ENCODE peak calls at places on chromosomes 11 and 22, in five cellular contexts. K, Q, L, C and Y are unnamed samples.

GRCh38 chr11:126573325-126574076 is 218.0 kb downstream of the ST3GAL4 start:
- DNase-seq in C (no peak), K (no peak), Q (no peak), L (no peak), Y (peak)

GRCh38 chr11:19326499-19326898 is 85.8 kb upstream of the E2F8 start:
- DNase-seq in K (no peak), Q (no peak), L (no peak), C (peak), Y (no peak)

GRCh38 chr11:75474878-75475766 is 42.1 kb upstream of the KLHL35 start:
- DNase-seq in C (peak), K (peak), L (peak), Q (peak), Y (peak)

GRCh38 chr11:34915136-34916013 is 804 bp downstream of the APIP start:
- DNase-seq in Q (no peak), K (no peak), L (peak), C (peak), Y (peak)

GRCh38 chr11:1866776-1867175 is 13.9 kb downstream of the LSP1 start:
- DNase-seq in L (no peak), C (no peak), Q (no peak), K (peak), Y (no peak)

GRCh38 chr11:107590460-107591097 is 368 bp upstream of the ELMOD1 start:
- DNase-seq in K (no peak), L (no peak), C (no peak), Q (no peak), Y (no peak)

GRCh38 chr11:122306776-122307479 is 190.9 kb upstream of the BLID start:
- DNase-seq in Q (no peak), C (no peak), L (no peak), K (no peak), Y (no peak)

GRCh38 chr11:313787-314547 is at the start of gene IFITM1:
- DNase-seq in K (no peak), L (peak), C (peak), Q (no peak), Y (peak)

GRCh38 chr11:71252782-71253730 is 679 bp upstream of the SHANK2 start:
- DNase-seq in Q (peak), K (no peak), L (peak), C (peak), Y (no peak)

GRCh38 chr11:19777342-19778102 is 64.9 kb downstream of the NAV2 start:
- DNase-seq in C (peak), K (no peak), L (no peak), Q (peak), Y (no peak)

GRCh38 chr11:488579-488978 is 18.5 kb downstream of the RNH1 start:
- DNase-seq in Q (no peak), C (no peak), K (no peak), L (no peak), Y (no peak)

GRCh38 chr22:28497188-28497587 is 182.5 kb downstream of the TTC28 start:
- DNase-seq in Q (no peak), K (no peak), L (no peak), C (peak), Y (no peak)

GRCh38 chr11:113329725-113330124 is 15.3 kb downstream of the TTC12 start:
- DNase-seq in C (no peak), Q (no peak), K (no peak), L (no peak), Y (no peak)

GRCh38 chr22:50399751-50400331 is 56.7 kb downstream of the PPP6R2 start:
- DNase-seq in Q (peak), C (no peak), L (peak), K (peak), Y (peak)

GRCh38 chr11:13283636-13284035 is 6.0 kb downstream of the BMAL1 start:
- DNase-seq in Q (no peak), L (no peak), C (no peak), K (no peak), Y (no peak)

GRCh38 chr11:10288316-10288715 is 5.7 kb downstream of the SBF2 start:
- DNase-seq in Q (no peak), K (no peak), C (no peak), L (no peak), Y (no peak)

GRCh38 chr11:86608251-86608799 is 64.1 kb downstream of the ME3 start:
- DNase-seq in C (peak), Q (peak), L (peak), K (peak), Y (peak)

GRCh38 chr22:49080631-49081030 is 747.0 kb downstream of the BRD1 start:
- DNase-seq in C (no peak), Q (no peak), L (no peak), K (no peak), Y (no peak)

GRCh38 chr22:39748877-39749276 is 144.7 kb downstream of the ENTHD1 start:
- DNase-seq in K (no peak), L (no peak), C (peak), Q (no peak), Y (no peak)

GRCh38 chr11:77699425-77699824 is 61.8 kb upstream of the CLNS1A start:
- DNase-seq in K (no peak), C (no peak), L (no peak), Q (no peak), Y (no peak)

GRCh38 chr11:77698896-77699295 is 61.3 kb upstream of the CLNS1A start:
- DNase-seq in Q (no peak), K (no peak), L (no peak), C (no peak), Y (no peak)

GRCh38 chr11:77705195-77705876 is 67.7 kb upstream of the CLNS1A start:
- DNase-seq in K (no peak), L (no peak), C (peak), Q (peak), Y (peak)

GRCh38 chr11:77705877-77706579 is 68.4 kb upstream of the CLNS1A start:
- DNase-seq in K (no peak), L (no peak), Q (no peak), C (no peak), Y (no peak)

GRCh38 chr11:77704029-77704428 is 66.4 kb upstream of the CLNS1A start:
- DNase-seq in C (no peak), L (no peak), Q (no peak), K (no peak), Y (no peak)
- H3K4me3 ChIP-seq in C (no peak), L (no peak), Q (no peak), K (no peak), Y (no peak)

GRCh38 chr22:21736084-21736642 is 569 bp upstream of the YPEL1 start:
- DNase-seq in L (no peak), Q (no peak), K (no peak), C (no peak), Y (no peak)

GRCh38 chr22:21736948-21737347 is 1.4 kb upstream of the YPEL1 start:
- DNase-seq in Q (no peak), L (no peak), K (no peak), C (no peak), Y (no peak)

GRCh38 chr22:21738081-21738480 is 2.5 kb upstream of the YPEL1 start:
- DNase-seq in C (no peak), L (no peak), Q (no peak), K (no peak), Y (no peak)

GRCh38 chr22:21734540-21735197 is 925 bp downstream of the YPEL1 start:
- DNase-seq in L (no peak), K (no peak), Q (no peak), C (no peak), Y (peak)

DNA sequence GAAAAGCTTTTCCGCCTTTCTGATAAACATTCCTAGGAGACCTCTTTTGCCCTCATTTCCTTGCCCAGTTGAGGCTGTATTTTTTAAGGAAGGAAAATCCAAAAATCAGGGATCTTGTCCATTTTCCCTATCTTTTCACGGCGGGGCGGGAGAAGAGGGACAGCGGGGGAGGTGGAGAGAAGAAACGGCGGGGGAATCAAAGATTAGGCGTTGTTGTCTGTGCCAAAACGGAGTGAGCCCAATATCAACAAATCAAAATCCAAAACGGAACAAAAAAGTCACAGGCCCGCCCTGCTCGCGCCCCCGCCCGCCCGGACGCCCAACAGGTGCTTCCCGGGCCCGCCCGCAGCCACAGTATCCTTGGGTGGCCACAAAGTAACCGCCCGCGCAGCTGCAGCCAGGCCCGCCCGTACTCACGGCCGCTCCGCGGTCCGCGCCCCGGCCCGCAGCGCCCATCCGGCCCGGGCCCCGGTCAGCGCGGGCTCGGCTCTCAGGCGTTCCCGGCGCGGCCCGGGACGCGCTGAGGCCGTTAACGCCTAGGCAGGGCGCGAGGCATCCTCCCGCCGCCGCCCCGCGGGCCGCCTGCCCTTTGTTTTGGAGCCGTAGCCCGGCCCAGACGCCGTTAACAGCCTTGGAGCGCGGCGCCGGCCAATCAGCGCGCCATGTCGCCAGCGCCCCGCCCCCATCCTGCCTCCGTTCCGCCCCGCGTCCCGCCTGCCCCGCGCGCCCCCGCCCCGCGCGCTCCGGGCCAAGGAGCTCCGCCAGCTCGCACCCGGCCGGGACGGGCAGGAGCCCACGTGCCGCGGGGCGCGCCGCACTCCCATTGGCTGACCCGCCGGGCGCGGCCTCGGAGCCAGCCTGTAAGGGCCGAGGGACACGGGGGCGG is at the start of gene YPEL1:
- DNase-seq in C (peak), K (peak), L (peak), Q (peak), Y (peak)
- TF ChIP-seq POLR2A in C (peak), K (peak), L (peak), Q (peak), Y (peak)

DNA sequence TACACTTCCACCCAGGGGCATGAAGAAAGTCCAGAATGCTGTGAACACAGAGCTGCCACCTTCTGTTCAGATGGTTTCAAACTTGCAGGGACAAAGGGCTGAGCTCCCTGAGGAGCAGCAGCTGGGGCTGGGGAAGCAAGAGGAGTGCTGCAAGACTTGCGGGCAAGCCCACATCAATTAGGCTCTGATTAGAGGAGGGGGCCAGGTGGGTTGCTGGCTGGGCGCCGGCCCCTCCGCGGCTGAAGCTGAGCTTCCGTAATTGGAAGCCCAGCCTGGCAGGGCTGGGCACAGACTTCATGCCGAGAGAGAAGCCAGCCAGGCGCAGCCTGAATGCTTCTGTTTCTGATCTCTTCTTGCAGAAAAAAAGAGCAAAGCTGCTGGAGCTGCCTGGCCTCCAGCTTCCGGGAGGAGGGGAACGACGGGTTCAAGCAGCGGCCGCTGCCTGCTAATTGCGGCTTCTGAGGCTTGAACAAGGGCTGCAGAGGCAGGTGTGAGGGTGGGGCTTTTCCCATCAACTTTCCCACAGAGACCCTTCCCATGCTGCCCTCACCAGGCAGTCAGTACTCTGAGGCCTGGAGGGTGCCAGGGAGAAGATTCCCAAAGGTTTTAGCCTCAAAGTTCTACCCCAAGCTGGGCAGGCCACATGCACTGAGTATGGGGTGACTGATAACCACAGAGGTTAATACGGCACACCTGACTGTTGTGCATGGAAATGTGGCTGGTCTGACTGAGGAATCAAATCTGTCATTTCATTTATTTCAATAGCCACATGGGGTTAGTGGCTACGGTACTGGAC is 91.1 kb upstream of the LMO1 start:
- DNase-seq in L (peak), K (no peak), C (no peak), Q (peak), Y (peak)
- TF ChIP-seq CTCF in L (no peak), K (no peak), C (no peak), Q (no peak), Y (no peak)

GRCh38 chr11:118908931-118909618 is 16.7 kb downstream of the BCL9L start:
- DNase-seq in Q (peak), C (peak), K (peak), L (peak), Y (no peak)
- H3K4me3 ChIP-seq in Q (peak), C (peak), K (peak), L (no peak), Y (no peak)

GRCh38 chr22:45424241-45424731 is 10.8 kb downstream of the RIBC2 start:
- DNase-seq in Q (no peak), C (no peak), K (peak), L (peak), Y (peak)

GRCh38 chr22:45420539-45420938 is 7.0 kb downstream of the RIBC2 start:
- DNase-seq in L (no peak), C (no peak), K (no peak), Q (no peak), Y (no peak)

GRCh38 chr22:45421349-45422057 is 8.0 kb downstream of the RIBC2 start:
- DNase-seq in L (no peak), Q (no peak), K (no peak), C (no peak), Y (peak)

GRCh38 chr22:45423524-45423923 is 10.0 kb downstream of the RIBC2 start:
- DNase-seq in Q (no peak), K (no peak), L (no peak), C (no peak), Y (no peak)

GRCh38 chr22:45422237-45422983 is 8.9 kb downstream of the RIBC2 start:
- DNase-seq in Q (no peak), C (no peak), K (no peak), L (no peak), Y (no peak)
- TF ChIP-seq POLR2A in Q (no peak), C (no peak), K (no peak), L (no peak), Y (no peak)

GRCh38 chr11:57458410-57459111 is 1.8 kb upstream of the RTN4RL2 start:
- DNase-seq in Q (peak), L (peak), C (peak), K (peak), Y (peak)

GRCh38 chr11:57461841-57462489 is 1.6 kb downstream of the RTN4RL2 start:
- DNase-seq in K (no peak), Q (no peak), C (no peak), L (no peak), Y (no peak)

GRCh38 chr11:57460756-57461749 is 725 bp downstream of the RTN4RL2 start:
- DNase-seq in Q (no peak), L (no peak), K (no peak), C (no peak), Y (no peak)

GRCh38 chr11:57459112-57460016 is 964 bp upstream of the RTN4RL2 start:
- DNase-seq in L (no peak), C (peak), Q (peak), K (no peak), Y (peak)

DNA sequence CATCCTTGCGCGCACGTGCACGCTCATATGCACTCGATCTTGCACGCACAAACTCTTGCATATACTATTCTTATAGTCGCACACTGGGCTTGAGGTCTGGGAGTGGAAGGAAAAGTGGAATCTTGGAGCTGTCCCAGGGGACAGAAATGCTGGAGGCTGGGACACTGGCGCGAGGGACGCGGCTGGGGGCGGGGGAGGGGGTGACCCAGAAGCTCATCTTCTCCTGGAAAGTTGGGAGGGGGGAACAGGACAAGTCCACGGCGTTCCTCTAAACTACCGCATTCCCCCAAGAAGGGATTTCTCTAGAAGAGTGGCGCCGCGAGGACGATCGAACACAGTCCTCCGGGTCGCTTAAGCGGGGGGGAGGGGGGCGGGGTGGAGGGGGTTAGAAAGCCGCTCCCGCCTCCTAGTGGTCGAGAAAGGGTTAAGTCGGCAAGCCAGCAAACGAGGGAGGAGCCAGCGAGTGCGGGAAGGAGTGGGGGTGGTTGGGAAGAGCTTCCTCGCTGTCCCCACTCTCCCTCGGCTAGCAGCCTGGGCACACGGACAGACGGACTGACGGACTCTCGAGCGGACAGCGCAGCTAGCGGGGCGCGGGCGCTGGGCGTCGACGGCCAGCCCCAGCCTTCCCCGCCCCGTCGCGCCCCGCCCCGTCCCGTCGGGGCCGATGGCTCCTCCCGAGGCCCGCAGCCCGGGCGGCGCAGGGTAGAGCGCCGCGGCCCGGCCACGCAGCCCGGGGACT is at the start of gene RTN4RL2:
- DNase-seq in C (peak), K (peak), L (peak), Q (peak), Y (peak)
- TF ChIP-seq CTCF in C (peak), K (peak), L (no peak), Q (peak), Y (peak)

DNA sequence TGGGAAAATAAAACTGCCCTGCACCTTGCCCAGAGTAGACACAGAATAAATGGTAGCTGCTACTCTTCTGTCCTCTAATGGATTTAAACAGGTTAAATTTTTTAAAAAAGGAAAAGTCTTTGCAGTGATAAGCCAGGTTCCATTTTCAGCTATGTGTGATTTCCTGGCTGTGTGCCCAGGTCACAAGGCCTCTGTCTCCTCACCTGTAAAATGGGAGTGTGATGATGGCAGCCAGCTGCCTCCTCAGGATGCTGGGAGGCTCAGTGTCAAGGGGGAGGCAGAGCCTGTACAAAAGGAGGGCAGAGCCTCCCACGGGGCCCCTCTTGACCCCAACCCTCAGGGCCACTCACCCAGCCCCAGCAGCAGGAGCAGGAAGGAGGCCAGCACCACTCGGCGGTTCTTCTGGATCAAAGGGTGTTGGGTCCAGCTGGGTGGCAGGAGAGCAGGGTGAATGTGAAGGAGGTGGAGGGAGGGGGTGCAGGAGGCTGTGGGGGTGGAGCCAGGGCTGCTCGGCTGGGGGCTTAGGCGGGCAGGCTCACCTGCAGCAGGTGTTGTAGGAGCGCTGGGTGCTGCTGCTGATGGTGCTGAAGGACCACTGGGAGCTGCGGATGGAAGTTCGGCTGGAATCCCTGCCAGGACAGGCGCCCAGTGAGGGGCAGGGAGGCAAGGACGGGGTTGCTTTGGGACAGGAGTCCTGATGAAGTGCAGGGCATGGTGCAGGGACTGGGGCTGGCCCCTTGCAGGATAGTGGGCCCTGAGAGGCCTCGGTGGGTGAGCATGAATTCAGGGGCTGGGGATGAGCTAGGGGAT is 1.9 kb downstream of the TMEM134 start:
- DNase-seq in K (no peak), Q (no peak), C (no peak), L (no peak), Y (no peak)
- H3K4me3 ChIP-seq in K (no peak), Q (no peak), C (no peak), L (no peak), Y (no peak)